ENCODE peak calls at places on chromosomes 2 and 18, in six cellular contexts. One of them, this sample, is unnamed.

GRCh38 chr2:157837851-157838441 is 38.2 kb downstream of the ACVR1 start:
- DNase-seq in hepatocyte: peak
- DNase-seq in NCI-H446 treated with DMSO at 0.1 percent for 48 hours: peak
- DNase-seq in activated T-cell treated with anti-CD3 and anti-CD28 coated beads for 1 hour: no peak
- DNase-seq in HFFc6: no peak
- DNase-seq in CD8-positive, alpha-beta T cell: no peak
- DNase-seq in this sample: no peak

GRCh38 chr2:191178806-191179514 is 28.2 kb upstream of the STAT4 start:
- DNase-seq in hepatocyte: no peak
- DNase-seq in NCI-H446 treated with DMSO at 0.1 percent for 48 hours: no peak
- DNase-seq in activated T-cell treated with anti-CD3 and anti-CD28 coated beads for 1 hour: no peak
- DNase-seq in HFFc6: peak
- DNase-seq in CD8-positive, alpha-beta T cell: no peak
- DNase-seq in this sample: no peak

GRCh38 chr2:27185331-27186026 is 26.4 kb upstream of the ATRAID start:
- DNase-seq in hepatocyte: peak
- DNase-seq in NCI-H446 treated with DMSO at 0.1 percent for 48 hours: peak
- DNase-seq in activated T-cell treated with anti-CD3 and anti-CD28 coated beads for 1 hour: no peak
- DNase-seq in HFFc6: peak
- DNase-seq in CD8-positive, alpha-beta T cell: no peak
- DNase-seq in this sample: no peak

GRCh38 chr2:232878855-232879617 is 9.0 kb downstream of the SNORC start:
- DNase-seq in hepatocyte: no peak
- DNase-seq in NCI-H446 treated with DMSO at 0.1 percent for 48 hours: no peak
- DNase-seq in activated T-cell treated with anti-CD3 and anti-CD28 coated beads for 1 hour: no peak
- DNase-seq in HFFc6: no peak
- DNase-seq in CD8-positive, alpha-beta T cell: no peak
- DNase-seq in this sample: no peak

GRCh38 chr2:158967114-158967730 is 1.2 kb upstream of the TANC1 start:
- DNase-seq in hepatocyte: no peak
- DNase-seq in NCI-H446 treated with DMSO at 0.1 percent for 48 hours: peak
- DNase-seq in activated T-cell treated with anti-CD3 and anti-CD28 coated beads for 1 hour: no peak
- DNase-seq in HFFc6: no peak
- DNase-seq in CD8-positive, alpha-beta T cell: no peak
- DNase-seq in this sample: no peak

GRCh38 chr2:38446972-38447561 is 70.0 kb upstream of the ATL2 start:
- DNase-seq in hepatocyte: no peak
- DNase-seq in NCI-H446 treated with DMSO at 0.1 percent for 48 hours: no peak
- DNase-seq in activated T-cell treated with anti-CD3 and anti-CD28 coated beads for 1 hour: no peak
- DNase-seq in HFFc6: no peak
- DNase-seq in CD8-positive, alpha-beta T cell: no peak
- DNase-seq in this sample: no peak

GRCh38 chr18:30544141-30544540 is 498.4 kb downstream of the DSC3 start:
- DNase-seq in hepatocyte: no peak
- DNase-seq in NCI-H446 treated with DMSO at 0.1 percent for 48 hours: no peak
- DNase-seq in activated T-cell treated with anti-CD3 and anti-CD28 coated beads for 1 hour: no peak
- DNase-seq in HFFc6: no peak
- DNase-seq in CD8-positive, alpha-beta T cell: no peak
- DNase-seq in this sample: no peak

GRCh38 chr18:28132084-28132483 is 44.8 kb downstream of the CDH2 start:
- DNase-seq in hepatocyte: peak
- DNase-seq in NCI-H446 treated with DMSO at 0.1 percent for 48 hours: no peak
- DNase-seq in activated T-cell treated with anti-CD3 and anti-CD28 coated beads for 1 hour: no peak
- DNase-seq in HFFc6: no peak
- DNase-seq in CD8-positive, alpha-beta T cell: no peak
- DNase-seq in this sample: no peak

GRCh38 chr2:50529600-50530218 is 502.2 kb downstream of the NRXN1 start:
- DNase-seq in hepatocyte: peak
- DNase-seq in NCI-H446 treated with DMSO at 0.1 percent for 48 hours: peak
- DNase-seq in activated T-cell treated with anti-CD3 and anti-CD28 coated beads for 1 hour: no peak
- DNase-seq in HFFc6: peak
- DNase-seq in CD8-positive, alpha-beta T cell: no peak
- DNase-seq in this sample: no peak

GRCh38 chr2:223668302-223668998 is 66.3 kb upstream of the SCG2 start:
- DNase-seq in hepatocyte: peak
- DNase-seq in NCI-H446 treated with DMSO at 0.1 percent for 48 hours: no peak
- DNase-seq in activated T-cell treated with anti-CD3 and anti-CD28 coated beads for 1 hour: no peak
- DNase-seq in HFFc6: peak
- DNase-seq in CD8-positive, alpha-beta T cell: no peak
- DNase-seq in this sample: no peak

GRCh38 chr2:229268626-229269025 is 2.5 kb downstream of the PID1 start:
- DNase-seq in hepatocyte: no peak
- DNase-seq in NCI-H446 treated with DMSO at 0.1 percent for 48 hours: no peak
- DNase-seq in activated T-cell treated with anti-CD3 and anti-CD28 coated beads for 1 hour: no peak
- DNase-seq in HFFc6: peak
- DNase-seq in CD8-positive, alpha-beta T cell: no peak
- DNase-seq in this sample: no peak

GRCh38 chr18:63683152-63683551 is 19.6 kb upstream of the SERPINB11 start:
- DNase-seq in hepatocyte: peak
- DNase-seq in NCI-H446 treated with DMSO at 0.1 percent for 48 hours: no peak
- DNase-seq in activated T-cell treated with anti-CD3 and anti-CD28 coated beads for 1 hour: no peak
- DNase-seq in HFFc6: peak
- DNase-seq in CD8-positive, alpha-beta T cell: no peak
- DNase-seq in this sample: no peak

GRCh38 chr2:172442072-172442895 is 14.9 kb downstream of the ITGA6 start:
- DNase-seq in hepatocyte: peak
- DNase-seq in NCI-H446 treated with DMSO at 0.1 percent for 48 hours: no peak
- DNase-seq in activated T-cell treated with anti-CD3 and anti-CD28 coated beads for 1 hour: peak
- DNase-seq in HFFc6: peak
- DNase-seq in CD8-positive, alpha-beta T cell: peak
- DNase-seq in this sample: peak

GRCh38 chr2:109703076-109703475 is 88.9 kb downstream of the SOWAHC start:
- DNase-seq in hepatocyte: no peak
- DNase-seq in NCI-H446 treated with DMSO at 0.1 percent for 48 hours: no peak
- DNase-seq in activated T-cell treated with anti-CD3 and anti-CD28 coated beads for 1 hour: no peak
- DNase-seq in HFFc6: peak
- DNase-seq in CD8-positive, alpha-beta T cell: no peak
- DNase-seq in this sample: no peak

GRCh38 chr2:150610670-150611279 is 123.3 kb upstream of the RND3 start:
- DNase-seq in hepatocyte: peak
- DNase-seq in NCI-H446 treated with DMSO at 0.1 percent for 48 hours: no peak
- DNase-seq in activated T-cell treated with anti-CD3 and anti-CD28 coated beads for 1 hour: no peak
- DNase-seq in HFFc6: peak
- DNase-seq in CD8-positive, alpha-beta T cell: no peak
- DNase-seq in this sample: no peak

GRCh38 chr2:54330226-54331094 is 74.4 kb upstream of the TSPYL6 start:
- DNase-seq in hepatocyte: peak
- DNase-seq in NCI-H446 treated with DMSO at 0.1 percent for 48 hours: peak
- DNase-seq in activated T-cell treated with anti-CD3 and anti-CD28 coated beads for 1 hour: peak
- DNase-seq in HFFc6: peak
- DNase-seq in CD8-positive, alpha-beta T cell: peak
- DNase-seq in this sample: peak

GRCh38 chr18:48979944-48980890 is 29.5 kb upstream of the SMAD7 start:
- DNase-seq in hepatocyte: peak
- DNase-seq in NCI-H446 treated with DMSO at 0.1 percent for 48 hours: no peak
- DNase-seq in activated T-cell treated with anti-CD3 and anti-CD28 coated beads for 1 hour: no peak
- DNase-seq in HFFc6: no peak
- DNase-seq in CD8-positive, alpha-beta T cell: no peak
- DNase-seq in this sample: no peak

GRCh38 chr2:77818186-77818585 is 296.0 kb upstream of the LRRTM4 start:
- DNase-seq in hepatocyte: no peak
- DNase-seq in NCI-H446 treated with DMSO at 0.1 percent for 48 hours: no peak
- DNase-seq in activated T-cell treated with anti-CD3 and anti-CD28 coated beads for 1 hour: no peak
- DNase-seq in HFFc6: no peak
- DNase-seq in CD8-positive, alpha-beta T cell: no peak
- DNase-seq in this sample: no peak

GRCh38 chr18:79736846-79737245 is 57.2 kb downstream of the CTDP1 start:
- DNase-seq in hepatocyte: no peak
- DNase-seq in NCI-H446 treated with DMSO at 0.1 percent for 48 hours: no peak
- DNase-seq in activated T-cell treated with anti-CD3 and anti-CD28 coated beads for 1 hour: no peak
- DNase-seq in HFFc6: no peak
- DNase-seq in CD8-positive, alpha-beta T cell: peak
- DNase-seq in this sample: no peak